ENCODE peak calls at places on chromosome 19, in nine cellular contexts. B is spleen, A is body of pancreas, Z is heart left ventricle, H is K562, C is uterus, V is endothelial cell of umbilical vein, Q is tibial nerve, W is A549. O is an unnamed sample.

GRCh38 chr19:16851031-16851712 is 22.0 kb downstream of the SIN3B start:
- DNase-seq in B (no peak), A (no peak), Z (peak; percentile 48), H (no peak), C (no peak), V (no peak), Q (no peak), W (no peak), O (no peak)

GRCh38 chr19:10719466-10719961 is 1.6 kb downstream of the DNM2 start:
- DNase-seq in B (no peak), A (peak; percentile 25), Z (no peak), H (peak; percentile 54), C (no peak), V (no peak), Q (no peak), W (no peak), O (peak; percentile 68)

GRCh38 chr19:47379398-47379938 is 30.4 kb downstream of the DHX34 start:
- DNase-seq in B (no peak), A (no peak), Z (no peak), H (no peak), C (no peak), V (no peak), Q (no peak), W (no peak), O (no peak)

GRCh38 chr19:1125601-1126533 is 22.1 kb downstream of the GPX4 start:
- DNase-seq in B (no peak), A (no peak), Z (no peak), H (no peak), C (no peak), V (peak; percentile 83), Q (no peak), W (no peak), O (no peak)

GRCh38 chr19:47534628-47535027 is 19.8 kb upstream of the NAPA start:
- DNase-seq in B (no peak), A (no peak), Z (no peak), H (no peak), C (no peak), V (no peak), Q (no peak), W (no peak), O (no peak)

GRCh38 chr19:44824758-44825157 is 15.9 kb downstream of the BCAM start:
- DNase-seq in B (no peak), A (peak; percentile 84), Z (no peak), H (no peak), C (no peak), V (peak; percentile 64), Q (no peak), W (no peak), O (no peak)

GRCh38 chr19:40585677-40586422 is 9.2 kb downstream of the SHKBP1 start:
- DNase-seq in B (peak; percentile 79), A (peak; percentile 30), Z (no peak), H (no peak), C (no peak), V (peak; percentile 64), Q (no peak), W (peak; percentile 97), O (no peak)

GRCh38 chr19:32373614-32374295 is 28.3 kb downstream of the ZNF507 start:
- DNase-seq in B (no peak), A (peak; percentile 86), Z (no peak), H (peak; percentile 51), C (no peak), V (peak; percentile 96), Q (no peak), W (peak; percentile 100), O (no peak)

GRCh38 chr19:1171755-1172352 is 2.2 kb downstream of the SBNO2 start:
- DNase-seq in B (peak; percentile 72), A (no peak), Z (no peak), H (no peak), C (no peak), V (no peak), Q (no peak), W (no peak), O (peak; percentile 68)

GRCh38 chr19:49475995-49476880 is 2.2 kb downstream of the FLT3LG start:
- DNase-seq in B (no peak), A (no peak), Z (peak; percentile 80), H (peak; percentile 60), C (no peak), V (peak; percentile 52), Q (no peak), W (peak; percentile 80), O (no peak)

GRCh38 chr19:19651076-19651475 is 7.6 kb upstream of the GMIP start:
- DNase-seq in B (no peak), A (no peak), Z (no peak), H (no peak), C (no peak), V (no peak), Q (no peak), W (no peak), O (no peak)

GRCh38 chr19:45293682-45294081 is 29.0 kb downstream of the CKM start:
- DNase-seq in B (no peak), A (no peak), Z (no peak), H (no peak), C (no peak), V (no peak), Q (no peak), W (no peak), O (no peak)

GRCh38 chr19:40366697-40367561 is 18.4 kb downstream of the PLD3 start:
- DNase-seq in B (no peak), A (no peak), Z (no peak), H (peak; percentile 64), C (no peak), V (no peak), Q (no peak), W (peak; percentile 71), O (peak; percentile 26)

GRCh38 chr19:48319647-48320537 is 5.5 kb upstream of the EMP3 start:
- DNase-seq in B (peak; percentile 95), A (peak; percentile 87), Z (peak; percentile 91), H (peak; percentile 73), C (peak; percentile 75), V (peak; percentile 77), Q (peak; percentile 92), W (peak; percentile 88), O (peak; percentile 90)

GRCh38 chr19:17333611-17334413 is 843 bp downstream of the ANO8 start:
- DNase-seq in B (peak; percentile 85), A (peak; percentile 55), Z (no peak), H (peak; percentile 72), C (no peak), V (no peak), Q (no peak), W (peak; percentile 67), O (no peak)

GRCh38 chr19:1206063-1206732 is 620 bp downstream of the STK11 start:
- DNase-seq in B (peak; percentile 86), A (no peak), Z (peak; percentile 69), H (no peak), C (no peak), V (no peak), Q (no peak), W (no peak), O (no peak)

GRCh38 chr19:30745476-30745985 is 373.3 kb downstream of the ZNF536 start:
- DNase-seq in B (no peak), A (no peak), Z (no peak), H (no peak), C (no peak), V (no peak), Q (no peak), W (no peak), O (no peak)

GRCh38 chr19:55173717-55174409 is 6.2 kb downstream of the SYT5 start:
- DNase-seq in B (peak; percentile 81), A (peak; percentile 25), Z (no peak), H (peak; percentile 91), C (peak; percentile 50), V (no peak), Q (no peak), W (peak; percentile 93), O (peak; percentile 77)

DNA sequence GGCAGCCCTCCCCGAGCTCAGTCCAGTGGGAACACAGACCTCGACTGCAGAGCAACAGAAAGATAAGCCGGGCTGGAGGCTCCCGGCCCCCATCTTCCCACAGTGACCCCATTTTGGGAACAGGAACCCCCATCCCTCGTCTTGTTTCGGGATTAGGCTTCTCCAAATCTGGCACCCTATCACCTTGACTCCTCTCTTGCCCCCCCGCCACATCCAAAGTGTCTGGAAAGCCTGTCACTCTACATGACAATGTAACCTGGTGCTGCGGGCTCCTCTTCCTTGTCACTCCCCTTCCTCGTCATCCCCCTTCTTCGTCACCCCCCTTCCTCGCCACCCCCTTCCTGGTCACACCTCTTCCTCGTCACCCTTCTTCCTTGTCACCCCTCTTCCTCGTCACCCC is 10.1 kb downstream of the PAK4 start:
- DNase-seq in B (no peak), A (no peak), Z (no peak), H (no peak), C (no peak), V (no peak), Q (no peak), W (no peak), O (no peak)
- H3K4me1 ChIP-seq in B (peaks cover 12% of the 10 kb centered on the region), A (peaks cover 95% of the 10 kb centered on the region), Z (peaks cover 7% of the 10 kb centered on the region), H (peaks cover 37% of the 10 kb centered on the region), C (no peaks in the 10 kb centered on the region), V (peaks cover 19% of the 10 kb centered on the region), Q (no peaks in the 10 kb centered on the region), W (peaks cover 50% of the 10 kb centered on the region), O (peaks cover 76% of the 10 kb centered on the region)

GRCh38 chr19:46297700-46298476 is 1.0 kb downstream of the HIF3A start:
- DNase-seq in B (no peak), A (peak; percentile 54), Z (peak; percentile 92), H (peak; percentile 54), C (peak; percentile 84), V (peak; percentile 43), Q (peak; percentile 59), W (no peak), O (peak; percentile 79)

GRCh38 chr19:46298477-46299003 is 1.7 kb downstream of the HIF3A start:
- DNase-seq in B (no peak), A (no peak), Z (no peak), H (no peak), C (no peak), V (peak; percentile 18), Q (no peak), W (no peak), O (no peak)

GRCh38 chr19:46296722-46297431 is at the start of gene HIF3A:
- DNase-seq in B (peak; percentile 78), A (peak; percentile 63), Z (peak; percentile 71), H (peak; percentile 40), C (peak; percentile 64), V (peak; percentile 64), Q (peak; percentile 58), W (no peak), O (peak; percentile 84)

GRCh38 chr19:46299695-46300094 is 2.9 kb downstream of the HIF3A start:
- DNase-seq in B (no peak), A (no peak), Z (no peak), H (no peak), C (no peak), V (no peak), Q (no peak), W (no peak), O (no peak)

GRCh38 chr19:46299004-46299509 is 2.2 kb downstream of the HIF3A start:
- DNase-seq in B (peak; percentile 90), A (peak; percentile 95), Z (peak; percentile 97), H (no peak), C (peak; percentile 98), V (peak; percentile 95), Q (peak; percentile 99), W (peak; percentile 90), O (peak; percentile 94)
- TF ChIP-seq POLR2A in B (no peak), A (no peak), Z (no peak), H (no peak), C (no peak), V (no peak), Q (no peak), W (no peak), O (no peak)

GRCh38 chr19:35034005-35034502 is 3.8 kb downstream of the SCN1B start:
- DNase-seq in B (no peak), A (no peak), Z (no peak), H (no peak), C (no peak), V (no peak), Q (no peak), W (no peak), O (no peak)
- H3K4me1 ChIP-seq in B (peaks cover 13% of the 10 kb centered on the region), A (peaks cover 17% of the 10 kb centered on the region), Z (peaks cover 9% of the 10 kb centered on the region), H (no peaks in the 10 kb centered on the region), C (no peaks in the 10 kb centered on the region), V (peaks cover 17% of the 10 kb centered on the region), Q (no peaks in the 10 kb centered on the region), W (peaks cover 8% of the 10 kb centered on the region), O (peaks cover 10% of the 10 kb centered on the region)

GRCh38 chr19:43526884-43527859 is at the start of gene ETHE1:
- DNase-seq in B (peak; percentile 95), A (peak; percentile 81), Z (peak; percentile 93), H (peak; percentile 92), C (peak; percentile 83), V (peak; percentile 72), Q (peak; percentile 70), W (peak; percentile 62), O (peak; percentile 88)
- TF ChIP-seq POLR2A in B (no peak), A (peak; percentile 82), Z (no peak), H (peak; percentile 72), C (peak; percentile 23), V (peak; percentile 95), Q (no peak), W (peak; percentile 96), O (no peak)

O was measured in testis.